ENCODE peak calls at places on chromosomes 3 and 15, in nine cellular contexts. One of them, this sample, is unnamed.

GRCh38 chr15:39345176-39345575 is 235.7 kb upstream of the THBS1 start:
- DNase-seq in renal cortical epithelial cell: no peak
- DNase-seq in AG10803: peak; percentile 100
- DNase-seq in NCI-H1092: no peak
- DNase-seq in stimulated activated CD4-positive, alpha-beta T cell treated with anti-CD3 and anti-CD28 coated beads, Interleukin-2, amount 100 ng/mL, for 48 hours: no peak
- DNase-seq in omental fat pad: no peak
- DNase-seq in lung microvascular endothelial cell: no peak
- DNase-seq in activated naive CD8-positive, alpha-beta T cell treated with anti-CD3 and anti-CD28 coated beads, Interleukin-2, amount 50 U/mL, for 24 hours: no peak
- DNase-seq in heart right ventricle: no peak
- DNase-seq in this sample: peak; percentile 82

GRCh38 chr3:149003653-149004305 is 12.4 kb downstream of the GYG1 start:
- DNase-seq in renal cortical epithelial cell: peak; percentile 83
- DNase-seq in AG10803: no peak
- DNase-seq in NCI-H1092: no peak
- DNase-seq in stimulated activated CD4-positive, alpha-beta T cell treated with anti-CD3 and anti-CD28 coated beads, Interleukin-2, amount 100 ng/mL, for 48 hours: no peak
- DNase-seq in omental fat pad: no peak
- DNase-seq in lung microvascular endothelial cell: no peak
- DNase-seq in activated naive CD8-positive, alpha-beta T cell treated with anti-CD3 and anti-CD28 coated beads, Interleukin-2, amount 50 U/mL, for 24 hours: no peak
- DNase-seq in heart right ventricle: no peak
- DNase-seq in this sample: no peak

GRCh38 chr3:14329116-14329830 is 73.1 kb upstream of the SLC6A6 start:
- DNase-seq in renal cortical epithelial cell: peak; percentile 99
- DNase-seq in AG10803: peak; percentile 27
- DNase-seq in NCI-H1092: no peak
- DNase-seq in stimulated activated CD4-positive, alpha-beta T cell treated with anti-CD3 and anti-CD28 coated beads, Interleukin-2, amount 100 ng/mL, for 48 hours: no peak
- DNase-seq in omental fat pad: no peak
- DNase-seq in lung microvascular endothelial cell: peak; percentile 71
- DNase-seq in activated naive CD8-positive, alpha-beta T cell treated with anti-CD3 and anti-CD28 coated beads, Interleukin-2, amount 50 U/mL, for 24 hours: no peak
- DNase-seq in heart right ventricle: no peak
- DNase-seq in this sample: peak; percentile 62

GRCh38 chr3:138938056-138938876 is 8.7 kb downstream of the FOXL2 start:
- DNase-seq in renal cortical epithelial cell: no peak
- DNase-seq in AG10803: no peak
- DNase-seq in NCI-H1092: no peak
- DNase-seq in stimulated activated CD4-positive, alpha-beta T cell treated with anti-CD3 and anti-CD28 coated beads, Interleukin-2, amount 100 ng/mL, for 48 hours: no peak
- DNase-seq in omental fat pad: no peak
- DNase-seq in lung microvascular endothelial cell: no peak
- DNase-seq in activated naive CD8-positive, alpha-beta T cell treated with anti-CD3 and anti-CD28 coated beads, Interleukin-2, amount 50 U/mL, for 24 hours: no peak
- DNase-seq in heart right ventricle: no peak
- DNase-seq in this sample: no peak

GRCh38 chr15:58167095-58167591 is 29.0 kb downstream of the AQP9 start:
- DNase-seq in renal cortical epithelial cell: no peak
- DNase-seq in AG10803: no peak
- DNase-seq in NCI-H1092: no peak
- DNase-seq in stimulated activated CD4-positive, alpha-beta T cell treated with anti-CD3 and anti-CD28 coated beads, Interleukin-2, amount 100 ng/mL, for 48 hours: no peak
- DNase-seq in omental fat pad: no peak
- DNase-seq in lung microvascular endothelial cell: no peak
- DNase-seq in activated naive CD8-positive, alpha-beta T cell treated with anti-CD3 and anti-CD28 coated beads, Interleukin-2, amount 50 U/mL, for 24 hours: no peak
- DNase-seq in heart right ventricle: no peak
- DNase-seq in this sample: no peak

GRCh38 chr15:48766196-48766595 is 44.7 kb downstream of the CEP152 start:
- DNase-seq in renal cortical epithelial cell: peak; percentile 30
- DNase-seq in AG10803: no peak
- DNase-seq in NCI-H1092: no peak
- DNase-seq in stimulated activated CD4-positive, alpha-beta T cell treated with anti-CD3 and anti-CD28 coated beads, Interleukin-2, amount 100 ng/mL, for 48 hours: no peak
- DNase-seq in omental fat pad: no peak
- DNase-seq in lung microvascular endothelial cell: peak; percentile 3
- DNase-seq in activated naive CD8-positive, alpha-beta T cell treated with anti-CD3 and anti-CD28 coated beads, Interleukin-2, amount 50 U/mL, for 24 hours: no peak
- DNase-seq in heart right ventricle: no peak
- DNase-seq in this sample: peak; percentile 18

GRCh38 chr15:81945014-81945615 is 100.7 kb downstream of the MEX3B start:
- DNase-seq in renal cortical epithelial cell: no peak
- DNase-seq in AG10803: no peak
- DNase-seq in NCI-H1092: no peak
- DNase-seq in stimulated activated CD4-positive, alpha-beta T cell treated with anti-CD3 and anti-CD28 coated beads, Interleukin-2, amount 100 ng/mL, for 48 hours: no peak
- DNase-seq in omental fat pad: no peak
- DNase-seq in lung microvascular endothelial cell: no peak
- DNase-seq in activated naive CD8-positive, alpha-beta T cell treated with anti-CD3 and anti-CD28 coated beads, Interleukin-2, amount 50 U/mL, for 24 hours: no peak
- DNase-seq in heart right ventricle: no peak
- DNase-seq in this sample: no peak

GRCh38 chr3:183148056-183148455 is 14.5 kb downstream of the LAMP3 start:
- DNase-seq in renal cortical epithelial cell: peak; percentile 79
- DNase-seq in AG10803: peak; percentile 81
- DNase-seq in NCI-H1092: no peak
- DNase-seq in stimulated activated CD4-positive, alpha-beta T cell treated with anti-CD3 and anti-CD28 coated beads, Interleukin-2, amount 100 ng/mL, for 48 hours: no peak
- DNase-seq in omental fat pad: no peak
- DNase-seq in lung microvascular endothelial cell: no peak
- DNase-seq in activated naive CD8-positive, alpha-beta T cell treated with anti-CD3 and anti-CD28 coated beads, Interleukin-2, amount 50 U/mL, for 24 hours: no peak
- DNase-seq in heart right ventricle: no peak
- DNase-seq in this sample: peak; percentile 39

This sample was measured in EH.